ENCODE peak calls at places on chromosomes 7 and 10, in six cellular contexts. G, N, T, Y, Z and K are unnamed samples.

GRCh38 chr7:28093617-28094232 is 86.9 kb downstream of the JAZF1 start:
- DNase-seq in Y (peak), N (peak), Z (peak), G (peak), T (peak), K (peak)

GRCh38 chr10:60099998-60100747 is 193.8 kb upstream of the CCDC6 start:
- DNase-seq in Z (peak), N (peak), G (peak), T (no peak), Y (no peak), K (no peak)

GRCh38 chr7:34107306-34107705 is 202.0 kb downstream of the BMPER start:
- DNase-seq in N (peak), T (no peak), Z (peak), G (no peak), Y (peak), K (no peak)

GRCh38 chr10:132528064-132528800 is 9.4 kb upstream of the INPP5A start:
- DNase-seq in Z (no peak), Y (no peak), T (no peak), G (no peak), N (peak), K (peak)

GRCh38 chr7:123580406-123581161 is 21.0 kb upstream of the ASB15 start:
- DNase-seq in Z (peak), G (no peak), Y (no peak), N (peak), T (no peak), K (no peak)

GRCh38 chr10:47311193-47311899 is 10.9 kb upstream of the GDF2 start:
- DNase-seq in Y (peak), N (no peak), G (no peak), Z (no peak), T (no peak), K (no peak)

GRCh38 chr7:28855538-28856217 is 102.5 kb downstream of the TRIL start:
- DNase-seq in N (peak), Y (no peak), T (no peak), G (no peak), Z (peak), K (no peak)

GRCh38 chr7:154953006-154953684 is 49.8 kb downstream of the PAXIP1 start:
- DNase-seq in Y (peak), G (peak), Z (peak), T (peak), N (peak), K (peak)

GRCh38 chr7:102117743-102118142 is 168.9 kb upstream of the SH2B2 start:
- DNase-seq in T (no peak), N (peak), G (no peak), Z (no peak), Y (no peak), K (no peak)

GRCh38 chr10:102776779-102777417 is 33.1 kb downstream of the WBP1L start:
- DNase-seq in Z (peak), G (peak), N (peak), Y (peak), T (peak), K (peak)

GRCh38 chr10:48770558-48771089 is 86.0 kb downstream of the WDFY4 start:
- DNase-seq in N (no peak), Y (no peak), Z (no peak), T (no peak), G (no peak), K (no peak)

GRCh38 chr7:83469076-83469475 is 179.9 kb downstream of the SEMA3E start:
- DNase-seq in Z (peak), Y (no peak), G (no peak), N (peak), T (no peak), K (no peak)

GRCh38 chr10:9069136-9069535 is 1014.6 kb downstream of the GATA3 start:
- DNase-seq in G (no peak), T (no peak), Z (peak), N (no peak), Y (no peak), K (no peak)

GRCh38 chr10:35259769-35260397 is 76.4 kb upstream of the CCNY start:
- DNase-seq in T (no peak), Z (peak), Y (no peak), G (no peak), N (peak), K (no peak)

GRCh38 chr7:74501298-74501697 is 47.6 kb downstream of the GTF2IRD1 start:
- DNase-seq in T (no peak), Z (no peak), G (no peak), Y (peak), N (no peak), K (no peak)

GRCh38 chr7:45157653-45158401 is at the start of gene RAMP3:
- DNase-seq in G (no peak), N (no peak), Y (peak), Z (no peak), T (no peak), K (no peak)

GRCh38 chr7:21851445-21852043 is 94.2 kb downstream of the CDCA7L start:
- DNase-seq in Y (no peak), N (no peak), Z (no peak), G (no peak), T (no peak), K (no peak)

GRCh38 chr10:46096426-46096825 is 50.4 kb upstream of the MSMB start:
- DNase-seq in T (no peak), Y (no peak), N (peak), Z (no peak), G (no peak), K (no peak)

GRCh38 chr10:12823361-12823760 is 178.2 kb downstream of the CCDC3 start:
- DNase-seq in Z (no peak), T (no peak), N (no peak), G (no peak), Y (no peak), K (no peak)

GRCh38 chr10:34768261-34768971 is 46.7 kb downstream of the PARD3 start:
- DNase-seq in Y (peak), T (peak), Z (peak), G (no peak), N (peak), K (peak)

GRCh38 chr7:113799896-113800295 is 118.9 kb downstream of the PPP1R3A start:
- DNase-seq in Z (no peak), T (no peak), N (no peak), G (no peak), Y (no peak), K (no peak)

GRCh38 chr7:156640949-156641485 is 443 bp downstream of the RNF32 start:
- DNase-seq in G (no peak), N (peak), Y (no peak), T (no peak), Z (peak), K (no peak)

DNA sequence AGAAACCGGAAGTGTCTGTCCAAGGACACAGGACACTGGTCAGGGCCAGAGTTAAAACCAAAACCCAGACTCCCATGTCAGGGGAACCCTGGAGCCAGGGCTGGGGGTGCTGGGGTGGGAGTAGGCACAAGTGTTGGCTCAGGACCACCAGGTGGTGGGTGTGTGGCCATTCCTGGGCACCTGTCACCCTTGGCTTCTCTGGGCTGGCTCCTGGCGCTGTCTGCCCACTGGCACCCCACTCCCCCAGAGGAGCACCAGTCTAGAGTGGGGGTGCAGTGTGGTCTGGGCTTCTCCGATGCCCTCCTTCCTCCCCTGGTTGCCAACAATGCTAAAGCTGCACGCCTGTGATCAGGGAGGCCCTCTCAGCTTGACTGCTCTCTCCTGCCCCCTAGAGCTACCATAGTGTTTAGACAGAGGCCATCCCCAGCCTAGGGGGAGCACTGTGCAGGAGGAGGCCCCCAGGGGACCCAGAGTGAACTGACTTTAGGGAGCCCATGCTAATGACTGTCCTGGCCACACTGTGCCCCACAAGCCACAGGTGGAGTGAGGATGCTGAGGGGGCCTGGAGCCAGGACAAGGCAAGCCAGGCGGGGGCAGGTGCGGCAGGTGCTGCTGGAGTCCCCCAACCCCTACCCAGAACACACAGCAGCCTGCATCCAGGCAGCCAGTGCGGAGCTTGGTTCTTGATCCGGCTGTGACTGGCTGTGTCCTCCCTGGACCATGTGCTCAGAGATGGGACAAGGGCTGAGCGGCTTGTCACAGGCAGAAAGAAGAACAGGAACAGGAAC is 11.0 kb downstream of the RASGEF1A start:
- DNase-seq in N (peak), G (peak), T (peak), Y (no peak), Z (no peak), K (no peak)
- TF ChIP-seq CTCF in N (peak), G (peak), T (no peak), Y (no peak), Z (peak), K (no peak)

GRCh38 chr7:127769696-127770400 is 117.9 kb downstream of the SND1 start:
- DNase-seq in G (no peak), T (no peak), Y (no peak), N (peak), Z (no peak), K (no peak)

GRCh38 chr7:127769137-127769536 is 117.1 kb downstream of the SND1 start:
- DNase-seq in T (no peak), G (no peak), Y (no peak), Z (no peak), N (no peak), K (no peak)

GRCh38 chr7:127771707-127772106 is 119.7 kb downstream of the SND1 start:
- DNase-seq in T (no peak), G (no peak), Z (no peak), N (no peak), Y (no peak), K (no peak)

GRCh38 chr7:127768241-127768640 is 116.2 kb downstream of the SND1 start:
- DNase-seq in N (peak), Y (no peak), G (no peak), Z (peak), T (no peak), K (no peak)

DNA sequence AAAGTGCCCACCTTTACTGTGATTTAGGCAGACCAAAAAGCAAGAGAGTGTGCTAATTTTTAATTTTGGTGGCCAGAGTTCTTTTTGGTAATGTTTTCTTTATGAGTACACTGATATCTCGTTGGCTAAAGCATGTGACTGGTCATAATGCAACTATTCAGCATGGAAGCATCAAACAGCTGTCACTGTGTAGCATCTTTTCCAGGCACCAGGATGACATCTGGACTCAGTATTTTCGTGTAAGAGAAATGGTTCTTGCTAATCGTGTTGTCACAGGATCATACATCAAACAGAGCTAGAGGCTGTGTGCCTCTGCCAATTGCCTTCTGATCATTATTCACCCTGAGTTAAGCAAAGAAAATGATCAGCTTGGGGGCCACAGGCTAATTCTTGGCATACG is 118.9 kb downstream of the SND1 start:
- DNase-seq in N (peak), Y (no peak), T (no peak), G (no peak), Z (no peak), K (no peak)
- TF ChIP-seq CTCF in N (no peak), Y (no peak), T (no peak), G (no peak), Z (no peak), K (no peak)

DNA sequence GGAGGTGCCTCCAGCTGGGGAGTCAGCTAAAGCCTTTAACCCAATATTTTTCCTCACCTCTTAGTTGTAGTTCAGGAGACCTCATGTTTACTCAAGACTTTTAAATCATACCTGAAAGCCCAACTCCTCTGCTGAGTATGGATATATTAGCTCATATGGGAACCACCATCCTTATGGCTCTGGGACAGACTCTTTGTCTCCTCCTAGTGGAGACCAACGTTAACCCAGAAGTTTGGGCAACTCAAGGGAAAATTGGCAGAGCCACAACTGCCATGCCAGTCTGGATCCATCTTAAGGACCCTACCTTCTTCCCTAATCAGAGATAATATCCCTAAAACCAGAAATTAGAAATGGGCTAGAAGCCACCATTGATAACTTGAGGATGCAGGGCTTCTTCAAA is 80.8 kb downstream of the TMEM106B start:
- DNase-seq in T (no peak), N (peak), G (no peak), Y (no peak), Z (peak), K (no peak)
- TF ChIP-seq CTCF in T (no peak), N (peak), G (no peak), Y (no peak), Z (peak), K (no peak)

DNA sequence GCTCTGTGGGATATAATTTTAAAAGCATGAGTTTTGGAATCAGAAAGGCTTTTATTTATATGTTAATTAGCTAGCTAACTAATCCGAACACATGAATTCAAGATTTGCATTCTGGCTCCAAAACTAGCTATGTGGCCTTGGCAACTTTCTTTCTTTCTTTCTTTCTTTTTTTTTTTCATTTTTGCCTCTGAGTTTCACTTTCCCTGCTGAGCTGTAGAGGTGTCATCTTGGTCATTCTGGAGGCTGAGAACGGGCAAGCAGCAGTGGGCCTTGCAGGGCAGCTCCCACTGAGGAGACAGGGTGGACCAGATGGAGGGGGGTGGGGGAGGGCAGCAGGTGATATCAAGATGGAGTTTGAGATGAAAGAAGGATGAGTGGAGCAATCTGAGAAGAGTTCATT is 24.8 kb upstream of the SFMBT2 start:
- DNase-seq in T (no peak), Y (no peak), Z (no peak), G (no peak), N (no peak), K (no peak)
- TF ChIP-seq CTCF in T (no peak), Y (no peak), Z (no peak), G (no peak), N (no peak), K (no peak)

GRCh38 chr7:98879198-98879988 is 1.1 kb downstream of the TRRAP start:
- DNase-seq in G (no peak), Z (peak), T (no peak), Y (no peak), N (peak), K (no peak)
- TF ChIP-seq CTCF in G (peak), Z (peak), T (no peak), Y (peak), N (no peak), K (no peak)

DNA sequence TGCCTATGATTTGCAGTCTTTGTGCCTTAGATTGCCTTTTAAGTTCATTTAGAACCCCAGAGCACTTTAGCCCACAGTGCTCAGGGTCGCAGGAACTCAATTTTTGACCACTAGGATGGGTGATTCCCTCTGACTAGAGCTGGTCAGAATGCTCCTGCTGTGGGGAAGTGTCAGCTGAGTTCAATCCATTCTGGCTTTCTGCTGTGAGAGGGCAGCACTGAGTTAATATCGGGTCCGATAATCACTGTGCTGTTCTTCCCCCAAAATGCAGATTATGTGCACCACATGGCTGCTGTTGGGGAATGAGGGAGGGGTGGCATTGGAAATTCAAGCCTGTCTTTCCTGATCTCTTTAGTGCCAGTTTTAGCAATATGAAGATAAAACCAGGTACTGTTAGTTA is 886.4 kb downstream of the DNAJB9 start:
- DNase-seq in T (no peak), Z (no peak), Y (no peak), N (no peak), G (no peak), K (no peak)
- TF ChIP-seq CTCF in T (no peak), Z (no peak), Y (no peak), N (no peak), G (no peak), K (no peak)